ENCODE peak calls at places on chromosomes 1 and 21, in seven cellular contexts. W is GM18507, C is ovary, B is NCI-H1105 treated with DMSO at 0.1 percent for 48 hours, V is SJSA1, D is H54, Q is T-helper 9 cell. O is an unnamed sample.

GRCh38 chr1:205484985-205485967 is 19.2 kb upstream of the CDK18 start:
- DNase-seq in W (peak), C (peak), B (peak), V (peak), D (peak), Q (peak), O (peak)

GRCh38 chr21:36504067-36505058 is 24.4 kb upstream of the CLDN14 start:
- DNase-seq in W (no peak), C (no peak), B (peak), V (peak), D (peak), Q (peak), O (no peak)

GRCh38 chr21:15592271-15592860 is 137.4 kb upstream of the USP25 start:
- DNase-seq in W (peak), C (no peak), B (peak), V (peak), D (peak), Q (no peak), O (no peak)

GRCh38 chr1:177206831-177207230 is 36.1 kb downstream of the BRINP2 start:
- DNase-seq in W (no peak), C (no peak), B (no peak), V (no peak), D (no peak), Q (no peak), O (no peak)

GRCh38 chr1:183272390-183272801 is 86.3 kb downstream of the LAMC2 start:
- DNase-seq in W (no peak), C (no peak), B (no peak), V (peak), D (peak), Q (no peak), O (no peak)

GRCh38 chr1:16095447-16095846 is 22.0 kb upstream of the FAM131C start:
- DNase-seq in W (no peak), C (peak), B (no peak), V (no peak), D (no peak), Q (no peak), O (no peak)

GRCh38 chr1:78070758-78071157 is 25.0 kb downstream of the GIPC2 start:
- DNase-seq in W (no peak), C (no peak), B (peak), V (peak), D (peak), Q (no peak), O (no peak)

GRCh38 chr1:212364985-212365384 is 49.7 kb downstream of the PACC1 start:
- DNase-seq in W (no peak), C (no peak), B (no peak), V (no peak), D (no peak), Q (no peak), O (no peak)

GRCh38 chr1:36570016-36570415 is 87.3 kb upstream of the CSF3R start:
- DNase-seq in W (no peak), C (no peak), B (no peak), V (no peak), D (no peak), Q (no peak), O (no peak)

GRCh38 chr1:180440335-180440734 is 62.0 kb downstream of the ACBD6 start:
- DNase-seq in W (no peak), C (no peak), B (no peak), V (no peak), D (no peak), Q (no peak), O (no peak)

GRCh38 chr1:23619299-23620188 is 60.2 kb upstream of the ID3 start:
- DNase-seq in W (peak), C (no peak), B (no peak), V (no peak), D (no peak), Q (peak), O (no peak)

GRCh38 chr1:159076753-159077656 is at the start of gene AIM2:
- DNase-seq in W (peak), C (no peak), B (no peak), V (no peak), D (no peak), Q (peak), O (peak)

GRCh38 chr1:36982708-36983107 is 51.6 kb downstream of the GRIK3 start:
- DNase-seq in W (no peak), C (no peak), B (no peak), V (no peak), D (no peak), Q (no peak), O (no peak)

GRCh38 chr1:234730542-234731370 is 120.8 kb upstream of the IRF2BP2 start:
- DNase-seq in W (no peak), C (no peak), B (no peak), V (no peak), D (no peak), Q (no peak), O (no peak)

GRCh38 chr1:223423641-223424233 is 30.5 kb downstream of the CCDC185 start:
- DNase-seq in W (no peak), C (no peak), B (no peak), V (peak), D (no peak), Q (no peak), O (no peak)

GRCh38 chr1:147204080-147204479 is 21.1 kb downstream of the FMO5 start:
- DNase-seq in W (no peak), C (no peak), B (no peak), V (no peak), D (no peak), Q (no peak), O (no peak)

GRCh38 chr1:204408074-204408507 is 3.5 kb downstream of the PPP1R15B start:
- DNase-seq in W (no peak), C (peak), B (peak), V (peak), D (no peak), Q (peak), O (peak)

GRCh38 chr1:53601867-53602266 is 137.1 kb downstream of the GLIS1 start:
- DNase-seq in W (no peak), C (no peak), B (no peak), V (no peak), D (no peak), Q (no peak), O (no peak)

GRCh38 chr1:45244660-45245059 is 38.3 kb upstream of the ZSWIM5 start:
- DNase-seq in W (no peak), C (no peak), B (no peak), V (no peak), D (no peak), Q (no peak), O (no peak)

GRCh38 chr1:156623946-156624813 is 5.0 kb downstream of the HAPLN2 start:
- DNase-seq in W (no peak), C (peak), B (peak), V (peak), D (no peak), Q (peak), O (no peak)

GRCh38 chr1:155113450-155113985 is 14.2 kb upstream of the EFNA1 start:
- DNase-seq in W (no peak), C (no peak), B (no peak), V (no peak), D (no peak), Q (no peak), O (no peak)

GRCh38 chr1:22665752-22666151 is 12.7 kb downstream of the C1QB start:
- DNase-seq in W (no peak), C (peak), B (no peak), V (no peak), D (peak), Q (no peak), O (no peak)

GRCh38 chr1:204478166-204478899 is 16.3 kb downstream of the PIK3C2B start:
- DNase-seq in W (no peak), C (no peak), B (no peak), V (no peak), D (no peak), Q (no peak), O (no peak)

GRCh38 chr1:37817481-37817880 is 9.5 kb upstream of the YRDC start:
- DNase-seq in W (no peak), C (peak), B (no peak), V (no peak), D (no peak), Q (no peak), O (no peak)

GRCh38 chr1:216804107-216804506 is 80.9 kb upstream of the ESRRG start:
- DNase-seq in W (no peak), C (no peak), B (peak), V (no peak), D (no peak), Q (no peak), O (no peak)

GRCh38 chr1:217078010-217078704 is 354.9 kb upstream of the ESRRG start:
- DNase-seq in W (no peak), C (no peak), B (no peak), V (no peak), D (no peak), Q (no peak), O (no peak)

GRCh38 chr1:27727126-27727525 is 1.4 kb downstream of the FAM76A start:
- DNase-seq in W (no peak), C (no peak), B (no peak), V (no peak), D (no peak), Q (no peak), O (no peak)

O was measured in lung.